ENCODE peak calls at places on chromosomes 1 and 21, in eight cellular contexts. W, C, J, D, T, E, M and Y are unnamed samples.

GRCh38 chr1:206067486-206068302 is 14.7 kb downstream of the RHEX start:
- DNase-seq in E (no peak), T (no peak), D (no peak), W (no peak), M (no peak), J (no peak), C (no peak), Y (no peak)

GRCh38 chr1:203271018-203271743 is 34.1 kb upstream of the BTG2 start:
- DNase-seq in J (no peak), E (no peak), T (peak), C (peak), W (peak), M (peak), D (peak), Y (peak)

GRCh38 chr1:223095870-223096269 is 47.2 kb downstream of the TLR5 start:
- DNase-seq in E (no peak), D (no peak), C (no peak), W (no peak), M (no peak), J (no peak), T (no peak), Y (no peak)

GRCh38 chr1:23743287-23744052 is at the start of gene ELOA:
- DNase-seq in E (peak), J (peak), T (no peak), M (peak), W (peak), C (peak), D (peak), Y (peak)

GRCh38 chr1:37274896-37275631 is 199.3 kb upstream of the ZC3H12A start:
- DNase-seq in E (no peak), C (no peak), W (no peak), T (no peak), D (peak), M (no peak), J (no peak), Y (no peak)

GRCh38 chr1:23282967-23283366 is 61.1 kb downstream of the HNRNPR start:
- DNase-seq in T (no peak), M (peak), D (no peak), J (no peak), E (no peak), W (no peak), C (no peak), Y (no peak)

GRCh38 chr1:68331117-68331865 is 99.0 kb upstream of the WLS start:
- DNase-seq in C (no peak), T (no peak), M (peak), J (no peak), E (no peak), W (no peak), D (no peak), Y (no peak)

GRCh38 chr1:219563568-219563967 is 49.3 kb downstream of the ZC3H11B start:
- DNase-seq in T (no peak), W (no peak), C (no peak), E (no peak), M (no peak), D (no peak), J (no peak), Y (no peak)

GRCh38 chr21:23936224-23936623 is 1671.1 kb downstream of the MRPL39 start:
- DNase-seq in W (no peak), J (no peak), E (no peak), T (no peak), D (peak), M (peak), C (no peak), Y (no peak)

GRCh38 chr1:27179373-27179772 is 24.4 kb upstream of the SLC9A1 start:
- DNase-seq in E (no peak), W (no peak), T (no peak), M (peak), D (no peak), J (no peak), C (no peak), Y (no peak)

GRCh38 chr1:245804696-245805095 is 649.9 kb downstream of the KIF26B start:
- DNase-seq in W (no peak), M (no peak), J (no peak), D (no peak), E (no peak), C (no peak), T (no peak), Y (no peak)

GRCh38 chr1:82179162-82179561 is 378.4 kb downstream of the ADGRL2 start:
- DNase-seq in W (no peak), M (no peak), C (no peak), D (no peak), T (no peak), J (no peak), E (no peak), Y (no peak)

GRCh38 chr1:164588388-164589341 is 29.7 kb downstream of the PBX1 start:
- DNase-seq in C (no peak), M (peak), J (peak), T (peak), D (peak), W (no peak), E (no peak), Y (peak)

GRCh38 chr1:94418664-94419655 is 771 bp downstream of the ABCD3 start:
- DNase-seq in J (peak), E (no peak), D (no peak), M (peak), W (peak), T (no peak), C (peak), Y (peak)

GRCh38 chr1:202160377-202160940 is at the start of gene PTPN7:
- DNase-seq in D (no peak), J (no peak), C (no peak), W (no peak), T (no peak), M (no peak), E (no peak), Y (no peak)
- H3K4me3 ChIP-seq in D (no peak), J (no peak), C (no peak), W (no peak), T (peak), M (no peak), E (peak), Y (no peak)

DNA sequence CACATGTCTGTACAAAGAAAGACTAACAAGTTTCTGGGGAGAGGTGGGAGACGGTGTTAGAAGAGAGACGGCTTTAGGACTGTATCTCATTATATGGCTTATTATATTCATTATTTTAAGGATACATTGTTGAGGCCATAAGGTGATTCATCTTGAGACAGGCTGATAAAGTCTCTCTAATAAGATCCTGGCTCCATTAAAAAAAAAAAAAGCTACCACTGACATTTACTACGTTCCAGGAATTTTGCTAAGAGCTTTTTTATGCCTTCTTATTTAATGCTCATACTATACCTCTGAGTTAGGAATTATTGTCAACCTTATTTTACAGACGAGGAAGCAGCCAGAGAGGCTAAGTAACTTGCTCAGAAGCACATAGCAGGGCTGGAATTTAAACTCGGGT is 173.7 kb downstream of the GABPA start:
- DNase-seq in T (no peak), E (no peak), W (no peak), D (no peak), C (no peak), M (no peak), J (no peak), Y (no peak)
- TF ChIP-seq CTCF in T (no peak), E (no peak), W (no peak), D (no peak), C (no peak), M (no peak), J (no peak), Y (no peak)

GRCh38 chr1:41623736-41624135 is 139.3 kb upstream of the EDN2 start:
- DNase-seq in W (no peak), J (no peak), M (no peak), E (no peak), C (no peak), D (peak), T (peak), Y (no peak)
- H3K4me3 ChIP-seq in W (no peak), J (no peak), M (no peak), E (no peak), C (no peak), D (no peak), T (no peak), Y (no peak)

GRCh38 chr1:208254862-208255261 is 10.7 kb upstream of the PLXNA2 start:
- DNase-seq in W (no peak), J (no peak), D (peak), M (peak), E (no peak), T (no peak), C (no peak), Y (no peak)

GRCh38 chr1:208254376-208254775 is 10.2 kb upstream of the PLXNA2 start:
- DNase-seq in W (no peak), E (no peak), M (no peak), C (no peak), D (peak), J (no peak), T (no peak), Y (no peak)

GRCh38 chr1:208253177-208253576 is 9.0 kb upstream of the PLXNA2 start:
- DNase-seq in W (no peak), M (no peak), J (no peak), T (no peak), C (no peak), D (peak), E (no peak), Y (no peak)

GRCh38 chr1:208251015-208251414 is 6.8 kb upstream of the PLXNA2 start:
- DNase-seq in E (no peak), W (no peak), D (peak), C (no peak), T (no peak), M (no peak), J (no peak), Y (no peak)

DNA sequence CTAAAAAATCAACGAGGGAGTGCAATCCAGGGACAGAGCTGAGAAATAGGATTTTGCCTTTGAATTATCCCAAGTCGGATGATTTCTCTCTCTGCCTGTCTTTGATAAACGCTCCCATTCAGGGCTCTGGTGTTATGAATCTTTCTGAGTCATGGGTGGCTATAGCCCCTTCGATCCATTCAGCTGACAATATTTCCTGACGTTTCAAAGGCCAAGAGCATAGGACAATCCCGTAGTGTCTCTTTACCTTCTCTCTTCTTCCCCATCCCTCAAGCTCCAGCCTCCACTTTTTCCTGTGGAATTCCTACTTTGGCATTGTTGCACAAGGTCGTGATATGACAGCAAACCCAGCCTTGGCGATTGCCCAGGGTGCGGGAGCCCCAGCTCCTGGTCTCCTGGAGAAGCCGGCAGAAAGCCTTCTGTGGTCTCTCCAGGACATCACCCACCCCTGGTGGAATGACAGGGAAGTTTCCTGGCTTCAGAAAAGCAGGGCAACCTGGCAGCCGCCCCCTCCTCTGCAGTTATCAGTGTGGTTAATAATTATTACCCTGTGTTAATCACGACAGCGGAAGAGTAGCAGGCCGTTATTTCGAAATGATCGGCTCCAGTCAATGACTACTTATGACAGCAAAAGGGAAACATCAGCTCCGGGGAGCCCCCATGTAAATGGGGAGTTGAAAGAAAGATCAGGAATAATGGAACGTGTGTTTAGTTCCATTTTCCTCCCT is 8.1 kb upstream of the PLXNA2 start:
- DNase-seq in W (peak), M (no peak), T (no peak), J (peak), C (no peak), D (peak), E (no peak), Y (no peak)
- TF ChIP-seq CTCF in W (peak), M (no peak), T (no peak), J (no peak), C (no peak), D (peak), E (peak), Y (no peak)

GRCh38 chr21:38920631-38921398 is 115.1 kb downstream of the ETS2 start:
- DNase-seq in J (no peak), E (no peak), D (peak), T (no peak), M (peak), C (no peak), W (no peak), Y (peak)
- H3K4me3 ChIP-seq in J (no peak), E (no peak), D (no peak), T (no peak), M (no peak), C (no peak), W (no peak), Y (no peak)

DNA sequence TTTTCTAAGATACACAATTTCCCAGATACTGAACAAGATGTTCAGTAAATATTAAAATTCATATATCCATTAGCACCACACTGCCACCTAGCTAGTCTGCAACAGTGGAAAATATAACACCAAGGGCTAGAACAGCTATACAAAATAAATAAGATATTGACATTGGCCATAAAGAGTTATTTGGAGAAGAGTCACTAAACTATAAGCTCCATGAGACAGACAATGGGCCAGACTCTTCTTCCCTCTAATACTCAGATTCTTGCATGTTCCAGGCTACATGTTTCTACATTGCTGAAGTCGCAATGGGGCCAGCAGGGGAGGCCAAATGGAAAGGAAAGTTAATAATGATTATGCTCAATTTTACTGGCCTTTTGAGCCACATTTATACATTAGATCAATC is 21.5 kb downstream of the SPATA6 start:
- DNase-seq in D (no peak), E (no peak), C (no peak), W (no peak), M (peak), T (no peak), J (no peak), Y (no peak)
- TF ChIP-seq CTCF in D (peak), E (no peak), C (no peak), W (no peak), M (peak), T (peak), J (no peak), Y (no peak)

GRCh38 chr1:213985181-213986019 is 2.4 kb upstream of the PROX1 start:
- DNase-seq in T (no peak), D (peak), C (no peak), M (no peak), W (no peak), J (no peak), E (no peak), Y (no peak)

GRCh38 chr1:213987422-213987875 is 324 bp upstream of the PROX1 start:
- DNase-seq in D (no peak), T (no peak), M (no peak), C (no peak), W (no peak), E (no peak), J (no peak), Y (no peak)

GRCh38 chr1:213986020-213986924 is 1.5 kb upstream of the PROX1 start:
- DNase-seq in W (no peak), J (no peak), E (no peak), C (no peak), M (no peak), T (no peak), D (peak), Y (no peak)

GRCh38 chr1:213987876-213988638 is at the start of gene PROX1:
- DNase-seq in J (peak), M (peak), E (peak), T (peak), D (peak), C (peak), W (peak), Y (peak)

DNA sequence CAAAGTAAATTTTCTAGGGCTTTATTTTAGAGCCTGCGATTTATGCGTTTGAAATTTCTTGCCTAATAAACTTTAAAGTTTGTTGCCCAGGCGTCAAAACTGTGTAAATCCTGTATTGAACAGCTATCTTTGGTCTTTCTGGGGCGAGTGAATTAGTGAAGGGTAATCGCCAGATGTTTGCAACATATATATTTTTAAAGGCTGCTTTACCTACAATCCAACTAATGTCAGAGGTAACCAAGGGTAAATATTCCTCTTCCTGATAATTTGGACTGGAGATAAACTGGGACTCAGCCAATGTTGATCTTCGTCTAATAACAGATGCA is 885 bp upstream of the PROX1 start:
- DNase-seq in D (no peak), T (no peak), M (no peak), J (no peak), C (no peak), E (no peak), W (no peak), Y (no peak)
- H3K4me3 ChIP-seq in D (peak), T (peak), M (peak), J (peak), C (peak), E (peak), W (peak), Y (no peak)

DNA sequence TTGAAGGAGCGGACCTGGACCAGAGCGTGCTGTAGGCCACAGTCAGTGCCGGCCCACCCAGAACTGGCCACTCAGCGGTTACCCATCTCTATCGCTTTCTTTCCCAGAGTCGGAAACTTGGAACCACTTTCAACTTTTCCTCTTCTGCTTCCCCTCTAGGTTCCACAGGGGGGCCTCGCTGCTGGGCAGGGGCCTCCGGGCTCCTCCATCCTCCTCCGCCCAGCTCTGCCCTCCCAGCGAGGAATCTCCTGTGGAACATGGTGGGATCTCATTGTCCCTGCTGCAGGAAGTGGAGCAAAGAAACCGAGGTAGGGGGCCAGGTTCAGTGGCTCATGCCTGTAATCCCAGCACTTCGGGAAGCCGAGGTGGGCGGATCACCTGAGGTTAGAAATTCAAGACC is 139.2 kb downstream of the ETS2 start:
- DNase-seq in T (no peak), E (no peak), M (no peak), C (no peak), D (peak), W (no peak), J (no peak), Y (no peak)
- TF ChIP-seq CTCF in T (no peak), E (no peak), M (no peak), C (no peak), D (peak), W (no peak), J (no peak), Y (no peak)